ENCODE peak calls at places on chromosome 10, in five cellular contexts. One of them, this sample, is unnamed.

GRCh38 chr10:5038703-5039102 is 35.0 kb upstream of the AKR1C2 start:
- DNase-seq in HepG2: no peak
- DNase-seq in right lobe of liver: no peak
- DNase-seq in A549: no peak
- DNase-seq in uterus: no peak
- DNase-seq in this sample: no peak

GRCh38 chr10:44925224-44925623 is 14.1 kb downstream of the TMEM72 start:
- DNase-seq in HepG2: peak; percentile 60
- DNase-seq in right lobe of liver: no peak
- DNase-seq in A549: no peak
- DNase-seq in uterus: no peak
- DNase-seq in this sample: peak; percentile 84

GRCh38 chr10:29611796-29612381 is 22.9 kb downstream of the SVIL start:
- DNase-seq in HepG2: no peak
- DNase-seq in right lobe of liver: no peak
- DNase-seq in A549: no peak
- DNase-seq in uterus: no peak
- DNase-seq in this sample: no peak

GRCh38 chr10:106636781-106637491 is 527.6 kb downstream of the SORCS1 start:
- DNase-seq in HepG2: no peak
- DNase-seq in right lobe of liver: no peak
- DNase-seq in A549: no peak
- DNase-seq in uterus: no peak
- DNase-seq in this sample: no peak

GRCh38 chr10:63468947-63469346 is 3.2 kb upstream of the JMJD1C start:
- DNase-seq in HepG2: no peak
- DNase-seq in right lobe of liver: no peak
- DNase-seq in A549: no peak
- DNase-seq in uterus: no peak
- DNase-seq in this sample: no peak

GRCh38 chr10:31756131-31757119 is 172.2 kb downstream of the ARHGAP12 start:
- DNase-seq in HepG2: no peak
- DNase-seq in right lobe of liver: no peak
- DNase-seq in A549: no peak
- DNase-seq in uterus: no peak
- DNase-seq in this sample: peak; percentile 66

GRCh38 chr10:86668297-86669165 is at the start of gene LDB3:
- DNase-seq in HepG2: no peak
- DNase-seq in right lobe of liver: no peak
- DNase-seq in A549: no peak
- DNase-seq in uterus: peak; percentile 77
- DNase-seq in this sample: peak; percentile 91

GRCh38 chr10:77899080-77899477 is 27.5 kb downstream of the DLG5 start:
- DNase-seq in HepG2: no peak
- DNase-seq in right lobe of liver: no peak
- DNase-seq in A549: no peak
- DNase-seq in uterus: no peak
- DNase-seq in this sample: no peak

GRCh38 chr10:12067336-12067735 is 1.4 kb upstream of the DHTKD1 start:
- DNase-seq in HepG2: no peak
- DNase-seq in right lobe of liver: no peak
- DNase-seq in A549: no peak
- DNase-seq in uterus: no peak
- DNase-seq in this sample: no peak

GRCh38 chr10:112182808-112183328 is 697 bp downstream of the GPAM start:
- DNase-seq in HepG2: no peak
- DNase-seq in right lobe of liver: no peak
- DNase-seq in A549: no peak
- DNase-seq in uterus: no peak
- DNase-seq in this sample: peak; percentile 20

GRCh38 chr10:132519382-132520146 is 18.0 kb upstream of the INPP5A start:
- DNase-seq in HepG2: no peak
- DNase-seq in right lobe of liver: peak; percentile 54
- DNase-seq in A549: no peak
- DNase-seq in uterus: peak; percentile 57
- DNase-seq in this sample: no peak

GRCh38 chr10:102917962-102918816 is at the start of gene CNNM2:
- DNase-seq in HepG2: peak; percentile 99
- DNase-seq in right lobe of liver: peak; percentile 100
- DNase-seq in A549: peak; percentile 90
- DNase-seq in uterus: peak; percentile 100
- DNase-seq in this sample: peak; percentile 100
- TF ChIP-seq POLR2A in HepG2: peak; percentile 62
- TF ChIP-seq POLR2A in right lobe of liver: peak; percentile 50
- TF ChIP-seq POLR2A in A549: peak; percentile 63
- TF ChIP-seq POLR2A in uterus: peak; percentile 55
- TF ChIP-seq POLR2A in this sample: peak; percentile 43

GRCh38 chr10:52232561-52233350 is 81.3 kb upstream of the DKK1 start:
- DNase-seq in HepG2: peak; percentile 7
- DNase-seq in right lobe of liver: no peak
- DNase-seq in A549: peak; percentile 7
- DNase-seq in uterus: no peak
- DNase-seq in this sample: peak; percentile 8
- H3K4me3 ChIP-seq in HepG2: peak overlapping the region; percentile 8
- H3K4me3 ChIP-seq in right lobe of liver: peak overlapping the region; percentile 14
- H3K4me3 ChIP-seq in A549: peak overlapping the region; percentile 39
- H3K4me3 ChIP-seq in uterus: no peak overlapping the region
- H3K4me3 ChIP-seq in this sample: no peak overlapping the region

DNA sequence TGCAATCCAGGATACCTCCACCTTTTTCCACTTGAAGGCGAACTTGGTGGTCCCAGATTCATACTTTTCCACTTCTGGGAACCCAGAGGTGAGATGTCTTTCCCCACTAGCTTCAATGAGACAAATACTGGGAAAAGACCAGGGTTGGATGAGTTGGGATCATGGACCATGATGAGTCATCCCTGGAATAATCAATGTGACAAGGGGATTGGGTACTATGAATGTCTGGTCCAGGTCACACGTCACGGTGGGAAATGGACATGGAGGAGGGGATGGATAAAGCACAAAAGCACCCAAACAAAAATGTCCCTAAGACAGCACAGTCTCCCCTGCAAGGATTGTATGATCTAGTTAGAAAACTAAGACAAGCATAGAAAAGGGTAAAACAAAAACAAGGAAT is 12.3 kb upstream of the SORBS1 start:
- DNase-seq in HepG2: no peak
- DNase-seq in right lobe of liver: no peak
- DNase-seq in A549: no peak
- DNase-seq in uterus: no peak
- DNase-seq in this sample: no peak
- TF ChIP-seq POLR2A in HepG2: no peak
- TF ChIP-seq POLR2A in right lobe of liver: no peak
- TF ChIP-seq POLR2A in A549: no peak
- TF ChIP-seq POLR2A in uterus: no peak
- TF ChIP-seq POLR2A in this sample: no peak

DNA sequence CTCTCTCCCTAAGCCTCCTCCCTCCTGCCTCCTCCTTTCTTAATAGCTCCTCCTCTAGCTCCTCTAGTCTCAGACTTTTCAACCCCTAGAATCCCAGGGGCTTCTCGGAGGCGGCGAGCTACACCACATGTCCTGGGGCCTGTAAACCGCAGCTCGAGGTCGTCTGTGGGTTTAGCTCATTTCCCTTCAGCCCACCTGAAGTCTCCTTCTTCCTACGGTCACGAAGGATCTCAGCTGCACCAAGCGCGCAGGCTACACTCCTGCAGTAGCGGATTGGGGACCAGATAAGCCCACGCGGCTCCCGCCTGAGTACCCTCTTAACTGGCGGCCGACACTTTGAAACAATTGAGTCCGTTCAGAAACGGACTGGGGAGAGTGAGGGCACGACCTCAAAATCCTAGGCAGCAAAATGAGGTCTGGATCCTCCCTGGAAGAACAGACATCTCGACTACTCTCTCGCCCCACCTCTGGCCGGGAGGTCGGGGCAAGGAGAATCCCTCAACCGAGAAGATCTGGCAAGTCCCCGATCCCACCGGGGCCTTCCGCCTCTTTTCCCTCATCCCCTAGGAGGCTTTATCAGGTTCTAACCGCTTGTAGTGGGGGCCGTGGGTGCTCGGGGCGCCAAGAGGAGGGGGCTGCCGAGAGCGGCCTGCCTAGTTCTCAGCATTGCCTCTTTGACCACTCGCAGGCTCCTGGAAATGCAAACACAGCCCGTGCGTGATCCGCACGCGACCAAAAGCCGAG is 1.3 kb upstream of the SORCS3 start:
- DNase-seq in HepG2: no peak
- DNase-seq in right lobe of liver: no peak
- DNase-seq in A549: no peak
- DNase-seq in uterus: no peak
- DNase-seq in this sample: no peak
- H3K4me3 ChIP-seq in HepG2: no peak overlapping the region
- H3K4me3 ChIP-seq in right lobe of liver: no peak overlapping the region
- H3K4me3 ChIP-seq in A549: peak overlapping the region; percentile 34
- H3K4me3 ChIP-seq in uterus: no peak overlapping the region
- H3K4me3 ChIP-seq in this sample: no peak overlapping the region

GRCh38 chr10:34815174-34816066 is at the start of gene PARD3:
- DNase-seq in HepG2: peak; percentile 38
- DNase-seq in right lobe of liver: peak; percentile 80
- DNase-seq in A549: peak; percentile 72
- DNase-seq in uterus: peak; percentile 60
- DNase-seq in this sample: peak; percentile 72
- TF ChIP-seq POLR2A in HepG2: peak; percentile 54
- TF ChIP-seq POLR2A in right lobe of liver: peak; percentile 15
- TF ChIP-seq POLR2A in A549: no peak
- TF ChIP-seq POLR2A in uterus: peak; percentile 12
- TF ChIP-seq POLR2A in this sample: no peak

GRCh38 chr10:24465124-24465874 is 256.4 kb downstream of the KIAA1217 start:
- DNase-seq in HepG2: no peak
- DNase-seq in right lobe of liver: no peak
- DNase-seq in A549: no peak
- DNase-seq in uterus: no peak
- DNase-seq in this sample: no peak

GRCh38 chr10:24466616-24466949 is 257.1 kb downstream of the ARHGAP21 start:
- DNase-seq in HepG2: no peak
- DNase-seq in right lobe of liver: no peak
- DNase-seq in A549: no peak
- DNase-seq in uterus: no peak
- DNase-seq in this sample: no peak

GRCh38 chr10:24467094-24467493 is 256.6 kb downstream of the ARHGAP21 start:
- DNase-seq in HepG2: no peak
- DNase-seq in right lobe of liver: no peak
- DNase-seq in A549: peak; percentile 11
- DNase-seq in uterus: no peak
- DNase-seq in this sample: no peak

GRCh38 chr10:24467605-24468004 is 256.1 kb downstream of the ARHGAP21 start:
- DNase-seq in HepG2: no peak
- DNase-seq in right lobe of liver: no peak
- DNase-seq in A549: no peak
- DNase-seq in uterus: no peak
- DNase-seq in this sample: no peak

DNA sequence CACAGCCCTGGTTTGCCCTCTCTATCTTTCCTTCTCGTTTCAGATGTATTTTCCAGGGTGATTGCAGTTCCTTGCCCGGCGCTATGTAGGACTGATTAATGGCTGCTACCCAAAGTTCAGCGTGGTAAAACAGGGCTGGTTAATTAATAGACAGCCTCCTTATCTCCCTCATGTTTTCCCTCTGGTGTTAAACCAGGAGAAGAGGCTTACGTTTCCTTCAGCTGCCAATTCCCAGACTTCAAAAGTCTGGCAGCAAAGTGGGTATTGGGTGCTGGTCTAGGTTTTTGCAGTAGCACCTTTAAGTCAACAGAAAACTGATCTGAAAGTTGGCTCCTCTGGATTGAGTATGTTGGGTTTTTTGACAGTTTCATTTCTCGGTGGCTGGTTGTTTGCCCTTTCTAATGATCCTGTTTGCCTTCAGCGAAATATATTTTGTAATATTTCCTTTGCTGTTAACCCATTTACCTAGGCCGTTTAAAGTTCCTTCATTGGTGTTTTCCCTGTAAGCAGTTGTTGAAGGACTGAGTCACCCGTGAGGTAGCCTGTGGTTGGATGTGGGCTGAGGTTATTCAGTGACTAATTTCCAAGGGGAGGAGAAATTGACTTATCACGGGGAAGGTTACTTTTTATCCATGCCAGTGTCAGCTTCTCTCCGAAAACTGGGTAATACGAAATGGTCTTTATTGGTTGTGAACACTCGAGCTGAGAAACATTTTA is 257.1 kb downstream of the KIAA1217 start:
- DNase-seq in HepG2: peak; percentile 92
- DNase-seq in right lobe of liver: no peak
- DNase-seq in A549: peak; percentile 89
- DNase-seq in uterus: no peak
- DNase-seq in this sample: peak; percentile 86
- H3K4me3 ChIP-seq in HepG2: peak overlapping the region; percentile 63
- H3K4me3 ChIP-seq in right lobe of liver: peak overlapping the region; percentile 50
- H3K4me3 ChIP-seq in A549: peak overlapping the region; percentile 46
- H3K4me3 ChIP-seq in uterus: no peak overlapping the region
- H3K4me3 ChIP-seq in this sample: peak overlapping the region; percentile 55

GRCh38 chr10:11012476-11012875 is 5.2 kb upstream of the CELF2 start:
- DNase-seq in HepG2: no peak
- DNase-seq in right lobe of liver: no peak
- DNase-seq in A549: no peak
- DNase-seq in uterus: no peak
- DNase-seq in this sample: no peak
- TF ChIP-seq POLR2A in HepG2: no peak
- TF ChIP-seq POLR2A in right lobe of liver: no peak
- TF ChIP-seq POLR2A in A549: no peak
- TF ChIP-seq POLR2A in uterus: no peak
- TF ChIP-seq POLR2A in this sample: no peak

GRCh38 chr10:127735723-127736221 is 1.2 kb upstream of the FOXI2 start:
- DNase-seq in HepG2: no peak
- DNase-seq in right lobe of liver: no peak
- DNase-seq in A549: no peak
- DNase-seq in uterus: no peak
- DNase-seq in this sample: no peak
- H3K4me3 ChIP-seq in HepG2: no peak overlapping the region
- H3K4me3 ChIP-seq in right lobe of liver: no peak overlapping the region
- H3K4me3 ChIP-seq in A549: no peak overlapping the region
- H3K4me3 ChIP-seq in uterus: no peak overlapping the region
- H3K4me3 ChIP-seq in this sample: no peak overlapping the region

This sample was measured in NB4.